ENCODE peak calls at places on chromosomes 3 and 15, in five cellular contexts. X is sigmoid colon, Y is K562, Z is HL-60, T is HepG2. Q is an unnamed sample.

GRCh38 chr3:188497021-188497420 is 343.1 kb downstream of the LPP start:
- DNase-seq in X (no peak), Y (no peak), Z (no peak), T (no peak), Q (no peak)

GRCh38 chr3:1700650-1701049 is 398.0 kb upstream of the CNTN4 start:
- DNase-seq in X (no peak), Y (no peak), Z (no peak), T (no peak), Q (peak; percentile 59)

GRCh38 chr3:45208587-45208986 is 17.5 kb downstream of the TMEM158 start:
- DNase-seq in X (no peak), Y (no peak), Z (no peak), T (no peak), Q (no peak)

GRCh38 chr3:164040991-164041390 is 1037.3 kb downstream of the SI start:
- DNase-seq in X (no peak), Y (no peak), Z (no peak), T (no peak), Q (no peak)

GRCh38 chr15:55281517-55282227 is 7.9 kb downstream of the RAB27A start:
- DNase-seq in X (no peak), Y (no peak), Z (no peak), T (no peak), Q (no peak)

GRCh38 chr15:50055333-50056278 is 63.4 kb downstream of the ATP8B4 start:
- DNase-seq in X (no peak), Y (no peak), Z (peak; percentile 44), T (no peak), Q (no peak)

GRCh38 chr3:12895391-12896205 is 54.2 kb upstream of the RPL32 start:
- DNase-seq in X (no peak), Y (no peak), Z (no peak), T (no peak), Q (no peak)

GRCh38 chr3:116276637-116277036 is 168.7 kb downstream of the LSAMP start:
- DNase-seq in X (no peak), Y (no peak), Z (no peak), T (no peak), Q (no peak)

GRCh38 chr15:38069001-38069400 is 134.6 kb downstream of the TMCO5A start:
- DNase-seq in X (no peak), Y (no peak), Z (no peak), T (no peak), Q (no peak)

GRCh38 chr3:65112751-65113300 is 425.0 kb upstream of the ADAMTS9 start:
- DNase-seq in X (no peak), Y (no peak), Z (no peak), T (no peak), Q (no peak)

GRCh38 chr3:112136959-112137693 is 4.1 kb upstream of the GCSAM start:
- DNase-seq in X (no peak), Y (peak; percentile 8), Z (no peak), T (peak; percentile 42), Q (no peak)

GRCh38 chr15:95169701-95170459 is 938.5 kb downstream of the MCTP2 start:
- DNase-seq in X (peak; percentile 94), Y (peak; percentile 29), Z (no peak), T (no peak), Q (no peak)

GRCh38 chr3:23004971-23005370 is 198.2 kb upstream of the UBE2E2 start:
- DNase-seq in X (no peak), Y (no peak), Z (no peak), T (peak; percentile 31), Q (no peak)

GRCh38 chr15:92681141-92681622 is 25.6 kb upstream of the FAM174B start:
- DNase-seq in X (peak; percentile 85), Y (no peak), Z (no peak), T (no peak), Q (no peak)

GRCh38 chr3:4978966-4979400 is 254 bp upstream of the BHLHE40 start:
- DNase-seq in X (peak; percentile 99), Y (peak; percentile 95), Z (peak; percentile 92), T (peak; percentile 92), Q (peak; percentile 98)

GRCh38 chr3:170355738-170356595 is 1.5 kb upstream of the SKIL start:
- DNase-seq in X (peak; percentile 71), Y (peak; percentile 31), Z (no peak), T (no peak), Q (peak; percentile 83)

GRCh38 chr3:161766301-161766700 is 269.7 kb downstream of the OTOL1 start:
- DNase-seq in X (no peak), Y (no peak), Z (no peak), T (no peak), Q (no peak)

GRCh38 chr3:55482496-55483195 is 4.5 kb downstream of the WNT5A start:
- DNase-seq in X (no peak), Y (no peak), Z (no peak), T (no peak), Q (no peak)

GRCh38 chr3:107765524-107765923 is 242.8 kb downstream of the BBX start:
- DNase-seq in X (no peak), Y (no peak), Z (no peak), T (no peak), Q (no peak)

GRCh38 chr3:125161607-125162219 is 50.8 kb downstream of the SLC12A8 start:
- DNase-seq in X (no peak), Y (no peak), Z (no peak), T (no peak), Q (no peak)

GRCh38 chr3:156655819-156656566 is 18.4 kb upstream of the TIPARP start:
- DNase-seq in X (no peak), Y (no peak), Z (no peak), T (no peak), Q (no peak)

GRCh38 chr3:29914861-29915524 is 634.1 kb downstream of the RBMS3 start:
- DNase-seq in X (no peak), Y (no peak), Z (no peak), T (no peak), Q (no peak)

GRCh38 chr3:65342084-65342683 is 654.4 kb upstream of the ADAMTS9 start:
- DNase-seq in X (no peak), Y (peak; percentile 61), Z (peak; percentile 14), T (peak; percentile 35), Q (peak; percentile 76)

GRCh38 chr3:31294430-31295149 is 238.1 kb upstream of the STT3B start:
- DNase-seq in X (no peak), Y (no peak), Z (no peak), T (no peak), Q (no peak)

GRCh38 chr15:25900426-25900825 is 37.3 kb upstream of the ATP10A start:
- DNase-seq in X (no peak), Y (no peak), Z (no peak), T (no peak), Q (no peak)

GRCh38 chr3:40497288-40497687 is 8.6 kb upstream of the ZNF620 start:
- DNase-seq in X (no peak), Y (no peak), Z (no peak), T (peak; percentile 87), Q (no peak)

GRCh38 chr3:189212681-189213080 is 40.9 kb downstream of the TPRG1 start:
- DNase-seq in X (no peak), Y (no peak), Z (no peak), T (no peak), Q (no peak)

GRCh38 chr15:96416218-96416933 is 85.9 kb downstream of the NR2F2 start:
- DNase-seq in X (no peak), Y (no peak), Z (no peak), T (no peak), Q (no peak)

GRCh38 chr15:96415513-96416217 is 85.2 kb downstream of the NR2F2 start:
- DNase-seq in X (no peak), Y (no peak), Z (no peak), T (no peak), Q (no peak)

GRCh38 chr15:96416934-96417759 is 86.6 kb downstream of the NR2F2 start:
- DNase-seq in X (no peak), Y (peak; percentile 25), Z (no peak), T (no peak), Q (no peak)

GRCh38 chr15:96418146-96418545 is 87.6 kb downstream of the NR2F2 start:
- DNase-seq in X (no peak), Y (no peak), Z (no peak), T (no peak), Q (no peak)

DNA sequence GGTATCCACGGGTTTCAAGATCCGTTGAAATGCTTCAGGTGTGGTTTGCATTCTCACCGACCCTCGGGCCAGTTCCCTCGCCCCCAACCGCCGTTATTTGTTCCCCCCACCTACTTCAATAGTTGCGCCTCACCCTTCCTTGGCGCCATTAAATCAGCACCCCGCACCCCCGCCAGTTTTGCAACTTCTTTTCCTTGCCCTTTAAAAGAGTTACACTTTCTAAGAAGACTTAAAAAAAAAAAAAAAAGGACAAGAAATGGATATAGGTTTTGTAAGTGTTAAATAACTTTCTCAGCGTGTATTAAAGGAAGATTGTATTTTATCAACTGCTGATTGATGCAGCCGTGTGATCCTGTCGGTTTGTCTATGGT is 87.2 kb downstream of the NR2F2 start:
- DNase-seq in X (no peak), Y (no peak), Z (no peak), T (no peak), Q (no peak)
- H3K27me3 ChIP-seq in X (peaks cover 39% of the 10 kb centered on the region), Y (peaks cover 14% of the 10 kb centered on the region), Z (peaks cover 7% of the 10 kb centered on the region), T (peaks cover 2% of the 10 kb centered on the region), Q (peaks cover 54% of the 10 kb centered on the region)

GRCh38 chr3:57756528-57757401 is 656 bp downstream of the SLMAP start:
- DNase-seq in X (peak; percentile 81), Y (peak; percentile 35), Z (no peak), T (peak; percentile 40), Q (peak; percentile 92)
- TF ChIP-seq POLR2AphosphoS5 in X (no peak), Y (no peak), Z (no peak), T (no peak), Q (no peak)

GRCh38 chr3:159057621-159058020 is 255.8 kb downstream of the MFSD1 start:
- DNase-seq in X (no peak), Y (no peak), Z (no peak), T (no peak), Q (no peak)

GRCh38 chr3:159062734-159063410 is 261.0 kb downstream of the MFSD1 start:
- DNase-seq in X (no peak), Y (no peak), Z (no peak), T (no peak), Q (no peak)

GRCh38 chr3:159058859-159059258 is 257.0 kb downstream of the MFSD1 start:
- DNase-seq in X (no peak), Y (no peak), Z (no peak), T (no peak), Q (no peak)

DNA sequence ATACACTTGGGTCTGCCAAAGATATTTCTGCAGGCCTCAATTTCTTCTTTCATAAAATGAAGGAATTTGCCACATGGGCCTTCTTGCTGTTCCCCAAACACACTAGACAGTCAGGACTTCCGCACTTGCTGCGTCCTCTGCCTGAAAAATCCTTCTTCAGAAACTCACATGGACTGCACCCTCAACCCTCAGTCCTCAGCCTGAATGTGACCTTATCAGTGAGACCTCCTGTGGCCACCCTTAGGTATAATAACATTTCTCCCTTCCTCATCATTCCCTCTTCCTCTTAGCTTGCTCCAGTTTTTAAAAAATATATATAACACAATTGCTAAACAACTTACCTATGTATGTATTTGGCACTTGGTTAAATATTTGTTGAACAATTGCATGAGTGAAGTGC is 257.5 kb downstream of the MFSD1 start:
- DNase-seq in X (no peak), Y (no peak), Z (no peak), T (no peak), Q (no peak)
- TF ChIP-seq CTCF in X (no peak), Y (no peak), Z (no peak), T (no peak), Q (no peak)

GRCh38 chr3:10994311-10994710 is 1.8 kb downstream of the SLC6A1 start:
- DNase-seq in X (no peak), Y (no peak), Z (no peak), T (no peak), Q (no peak)
- H3K27me3 ChIP-seq in X (peaks cover 12% of the 10 kb centered on the region), Y (peaks cover 13% of the 10 kb centered on the region), Z (peaks cover 41% of the 10 kb centered on the region), T (peaks cover 3% of the 10 kb centered on the region), Q (peaks cover 61% of the 10 kb centered on the region)

GRCh38 chr15:60383008-60383694 is 14.6 kb downstream of the ANXA2 start:
- DNase-seq in X (no peak), Y (no peak), Z (no peak), T (no peak), Q (no peak)
- TF ChIP-seq POLR2AphosphoS5 in X (no peak), Y (no peak), Z (no peak), T (no peak), Q (no peak)